ENCODE peak calls at places on chromosomes 16 and 17, in seven cellular contexts. E is H1, O is HCT116, A is HepG2, M is SK-N-SH, S is GM12878, Z is K562. N is an unnamed sample.

GRCh38 chr17:47621293-47622178 is 28.2 kb upstream of the KPNB1 start:
- DNase-seq in E (peak; percentile 41), O (peak; percentile 82), A (no peak), M (no peak), S (no peak), Z (no peak), N (peak; percentile 46)

GRCh38 chr17:60989439-60989838 is 311.8 kb downstream of the BCAS3 start:
- DNase-seq in E (no peak), O (no peak), A (no peak), M (peak; percentile 32), S (no peak), Z (no peak), N (no peak)

GRCh38 chr17:5078106-5079028 is at the start of gene ZFP3:
- DNase-seq in E (peak; percentile 10), O (no peak), A (no peak), M (peak; percentile 95), S (peak; percentile 56), Z (no peak), N (peak; percentile 30)

GRCh38 chr17:7523033-7523432 is 25.8 kb upstream of the TNFSF12 start:
- DNase-seq in E (peak; percentile 79), O (peak; percentile 8), A (peak; percentile 43), M (no peak), S (no peak), Z (peak; percentile 47), N (peak; percentile 25)

GRCh38 chr17:74734256-74734655 is 2.8 kb upstream of the RAB37 start:
- DNase-seq in E (no peak), O (no peak), A (no peak), M (no peak), S (no peak), Z (no peak), N (no peak)

GRCh38 chr16:50253511-50253903 is 12.8 kb upstream of the ADCY7 start:
- DNase-seq in E (no peak), O (no peak), A (no peak), M (no peak), S (no peak), Z (no peak), N (no peak)

GRCh38 chr17:17495448-17496188 is 577 bp downstream of the RASD1 start:
- DNase-seq in E (no peak), O (no peak), A (no peak), M (no peak), S (no peak), Z (no peak), N (no peak)

GRCh38 chr17:49832840-49833599 is 14.8 kb downstream of the TAC4 start:
- DNase-seq in E (no peak), O (no peak), A (no peak), M (no peak), S (no peak), Z (no peak), N (no peak)

DNA sequence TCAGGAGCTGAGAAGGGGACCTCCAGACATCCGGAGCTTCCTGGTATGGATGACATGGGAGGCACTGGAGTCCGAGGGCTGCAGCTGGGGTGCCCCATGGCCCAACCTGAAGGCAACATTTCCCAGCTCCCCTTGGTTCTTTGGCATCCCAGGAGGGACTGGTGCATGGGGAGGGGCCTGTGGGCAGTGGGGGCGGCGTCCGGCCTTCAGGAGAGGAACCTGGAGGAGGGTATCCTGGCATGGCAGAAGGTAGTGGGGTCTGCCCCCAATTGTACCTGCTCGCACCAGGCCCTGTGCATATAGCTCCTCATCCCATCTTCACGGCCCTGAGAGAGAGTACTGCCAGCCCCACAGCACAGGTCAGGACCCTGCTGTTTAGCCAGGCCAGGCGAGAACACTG is 11.9 kb downstream of the NPTX1 start:
- DNase-seq in E (no peak), O (no peak), A (no peak), M (no peak), S (no peak), Z (no peak), N (no peak)
- TF ChIP-seq YY1 in E (no peak), O (no peak), A (no peak), M (no peak), S (no peak), Z (no peak), N (no peak)

GRCh38 chr17:79750650-79751545 is 20.2 kb downstream of the ENPP7 start:
- DNase-seq in E (no peak), O (no peak), A (no peak), M (no peak), S (no peak), Z (no peak), N (no peak)
- H3K27me3 ChIP-seq in E (peaks cover 31% of the 10 kb centered on the region), O (no peaks in the 10 kb centered on the region), A (peaks cover 40% of the 10 kb centered on the region), M (peaks cover 26% of the 10 kb centered on the region), S (no peaks in the 10 kb centered on the region), Z (no peaks in the 10 kb centered on the region), N (peaks cover 30% of the 10 kb centered on the region)

GRCh38 chr17:41909088-41909487 is 9.7 kb downstream of the ACLY start:
- DNase-seq in E (no peak), O (no peak), A (no peak), M (no peak), S (no peak), Z (no peak), N (no peak)

GRCh38 chr17:41913798-41914197 is 5.0 kb downstream of the ACLY start:
- DNase-seq in E (no peak), O (no peak), A (no peak), M (no peak), S (no peak), Z (no peak), N (no peak)

GRCh38 chr17:41907633-41908539 is 10.9 kb downstream of the ACLY start:
- DNase-seq in E (no peak), O (no peak), A (peak; percentile 97), M (peak; percentile 84), S (no peak), Z (no peak), N (no peak)

GRCh38 chr17:41912925-41913324 is 5.8 kb downstream of the ACLY start:
- DNase-seq in E (no peak), O (no peak), A (no peak), M (no peak), S (no peak), Z (no peak), N (no peak)

DNA sequence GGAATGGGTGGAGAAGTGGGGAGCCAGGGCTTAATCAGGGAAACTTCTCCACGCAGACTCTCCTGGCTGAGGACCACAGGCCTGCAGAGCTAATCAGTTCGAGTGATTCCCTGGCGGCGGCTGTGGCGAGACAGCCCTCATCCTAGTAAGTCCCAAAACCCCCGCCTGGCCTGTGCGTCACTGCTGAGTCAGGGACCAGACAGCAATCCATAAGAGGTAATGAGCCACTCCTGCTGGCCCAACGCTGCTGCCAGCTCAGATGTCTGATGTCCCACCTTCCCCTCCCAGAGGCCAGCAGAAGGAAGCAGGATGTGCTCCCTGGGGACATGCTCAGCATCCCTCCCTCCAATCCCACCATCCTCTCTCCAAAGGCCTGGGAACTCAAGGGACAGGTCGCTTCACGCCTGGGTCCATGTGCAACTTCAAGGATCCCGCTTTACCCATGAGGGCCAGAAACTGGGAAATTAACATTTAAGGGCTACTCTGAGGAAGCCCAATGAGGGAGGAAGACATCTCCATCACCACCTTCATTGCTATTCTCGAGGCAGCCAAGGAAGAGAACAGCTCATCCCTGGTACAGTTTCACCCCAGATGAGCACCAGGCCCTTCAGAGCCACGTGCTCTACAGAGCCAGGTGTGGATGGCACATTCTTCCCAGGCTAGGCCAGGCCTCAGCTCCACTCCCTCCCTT is 7.9 kb downstream of the ACLY start:
- DNase-seq in E (no peak), O (no peak), A (no peak), M (no peak), S (no peak), Z (no peak), N (no peak)
- H3K4me3 ChIP-seq in E (no peak overlapping the region), O (no peak overlapping the region), A (no peak overlapping the region), M (no peak overlapping the region), S (no peak overlapping the region), Z (no peak overlapping the region), N (no peak overlapping the region)

DNA sequence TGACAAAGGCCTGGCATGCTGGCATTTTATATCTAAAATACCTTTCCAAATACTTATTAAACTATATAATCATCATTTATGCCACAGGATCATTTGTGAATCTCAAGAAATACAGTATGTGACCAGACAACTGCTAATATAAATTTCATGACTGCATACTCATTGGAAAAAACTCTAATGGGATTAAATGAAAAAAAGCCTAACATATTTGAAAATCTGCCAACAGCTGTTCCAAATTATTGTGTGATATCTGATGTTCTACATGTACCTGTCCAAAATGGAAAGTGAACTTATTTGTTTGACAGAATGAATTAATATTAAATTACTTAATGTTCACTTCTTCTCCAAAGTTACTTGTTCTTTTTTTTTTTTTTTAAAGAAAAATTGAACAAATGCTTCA is 113.9 kb downstream of the FTO start:
- DNase-seq in E (no peak), O (no peak), A (no peak), M (peak; percentile 19), S (no peak), Z (no peak), N (no peak)
- TF ChIP-seq YY1 in E (no peak), O (no peak), A (no peak), M (no peak), S (no peak), Z (no peak), N (no peak)

GRCh38 chr17:56795098-56795497 is 38.6 kb downstream of the C17orf67 start:
- DNase-seq in E (no peak), O (no peak), A (no peak), M (no peak), S (no peak), Z (no peak), N (no peak)
- H3K27me3 ChIP-seq in E (no peaks in the 10 kb centered on the region), O (peaks cover 6% of the 10 kb centered on the region), A (peaks cover 27% of the 10 kb centered on the region), M (no peaks in the 10 kb centered on the region), S (no peaks in the 10 kb centered on the region), Z (no peaks in the 10 kb centered on the region), N (no peaks in the 10 kb centered on the region)

N was measured in NT2/D1.